ENCODE peak calls at places on chromosome 4, in nine cellular contexts. One of them, this sample, is unnamed.
A peak's percentile ranks its signal among the peaks of the same experiment; 100 is the strongest.

GRCh38 chr4:171954650-171955049 is 141.4 kb downstream of the GALNTL6 start:
- DNase-seq in MM.1S: no peak
- DNase-seq in right atrium auricular region: no peak
- DNase-seq in stomach: no peak
- DNase-seq in brain microvascular endothelial cell: no peak
- DNase-seq in cardiac muscle cell: no peak
- DNase-seq in lower lobe of right lung: no peak
- DNase-seq in hepatocyte: no peak
- DNase-seq in OCI-LY7: no peak
- DNase-seq in this sample: no peak

GRCh38 chr4:110621328-110621812 is 1.5 kb downstream of the PITX2 start:
- DNase-seq in OCI-LY7: peak; percentile 32
- DNase-seq in lower lobe of right lung: no peak
- DNase-seq in stomach: no peak
- DNase-seq in MM.1S: no peak
- DNase-seq in brain microvascular endothelial cell: no peak
- DNase-seq in cardiac muscle cell: no peak
- DNase-seq in right atrium auricular region: no peak
- DNase-seq in hepatocyte: no peak
- DNase-seq in this sample: no peak

GRCh38 chr4:110518889-110519490 is 43.0 kb downstream of the ENPEP start:
- DNase-seq in right atrium auricular region: no peak
- DNase-seq in brain microvascular endothelial cell: peak; percentile 17
- DNase-seq in cardiac muscle cell: peak; percentile 40
- DNase-seq in OCI-LY7: peak; percentile 37
- DNase-seq in MM.1S: peak; percentile 36
- DNase-seq in lower lobe of right lung: no peak
- DNase-seq in hepatocyte: peak; percentile 41
- DNase-seq in stomach: no peak
- DNase-seq in this sample: no peak

GRCh38 chr4:72568959-72569718 is at the start of gene ADAMTS3:
- DNase-seq in cardiac muscle cell: peak; percentile 86
- DNase-seq in brain microvascular endothelial cell: no peak
- DNase-seq in hepatocyte: peak; percentile 85
- DNase-seq in stomach: peak; percentile 51
- DNase-seq in lower lobe of right lung: peak; percentile 69
- DNase-seq in MM.1S: peak; percentile 60
- DNase-seq in OCI-LY7: no peak
- DNase-seq in right atrium auricular region: peak; percentile 65
- DNase-seq in this sample: no peak

GRCh38 chr4:97530676-97531075 is 612.6 kb downstream of the STPG2 start:
- DNase-seq in stomach: no peak
- DNase-seq in right atrium auricular region: no peak
- DNase-seq in hepatocyte: no peak
- DNase-seq in brain microvascular endothelial cell: no peak
- DNase-seq in lower lobe of right lung: no peak
- DNase-seq in cardiac muscle cell: no peak
- DNase-seq in MM.1S: no peak
- DNase-seq in OCI-LY7: no peak
- DNase-seq in this sample: no peak

GRCh38 chr4:155722816-155723499 is 35.9 kb upstream of the GUCY1B1 start:
- DNase-seq in lower lobe of right lung: no peak
- DNase-seq in stomach: no peak
- DNase-seq in hepatocyte: no peak
- DNase-seq in MM.1S: no peak
- DNase-seq in right atrium auricular region: no peak
- DNase-seq in cardiac muscle cell: no peak
- DNase-seq in brain microvascular endothelial cell: peak; percentile 9
- DNase-seq in OCI-LY7: no peak
- DNase-seq in this sample: no peak

GRCh38 chr4:80017125-80017854 is 55.7 kb downstream of the ANTXR2 start:
- DNase-seq in lower lobe of right lung: no peak
- DNase-seq in stomach: no peak
- DNase-seq in cardiac muscle cell: peak; percentile 85
- DNase-seq in right atrium auricular region: no peak
- DNase-seq in OCI-LY7: no peak
- DNase-seq in MM.1S: peak; percentile 80
- DNase-seq in brain microvascular endothelial cell: peak; percentile 76
- DNase-seq in hepatocyte: no peak
- DNase-seq in this sample: no peak

GRCh38 chr4:71063711-71064110 is 70.3 kb downstream of the DCK start:
- DNase-seq in MM.1S: no peak
- DNase-seq in brain microvascular endothelial cell: no peak
- DNase-seq in hepatocyte: no peak
- DNase-seq in right atrium auricular region: no peak
- DNase-seq in OCI-LY7: no peak
- DNase-seq in lower lobe of right lung: no peak
- DNase-seq in cardiac muscle cell: no peak
- DNase-seq in stomach: no peak
- DNase-seq in this sample: no peak

GRCh38 chr4:7358100-7358735 is 76.5 kb downstream of the PSAPL1 start:
- DNase-seq in lower lobe of right lung: no peak
- DNase-seq in hepatocyte: peak; percentile 42
- DNase-seq in OCI-LY7: no peak
- DNase-seq in brain microvascular endothelial cell: peak; percentile 84
- DNase-seq in stomach: peak; percentile 31
- DNase-seq in right atrium auricular region: no peak
- DNase-seq in cardiac muscle cell: peak; percentile 75
- DNase-seq in MM.1S: no peak
- DNase-seq in this sample: no peak

GRCh38 chr4:158208931-158209640 is 1.2 kb upstream of the TMEM144 start:
- DNase-seq in right atrium auricular region: no peak
- DNase-seq in hepatocyte: no peak
- DNase-seq in MM.1S: peak; percentile 46
- DNase-seq in stomach: no peak
- DNase-seq in brain microvascular endothelial cell: no peak
- DNase-seq in lower lobe of right lung: no peak
- DNase-seq in cardiac muscle cell: peak; percentile 3
- DNase-seq in OCI-LY7: no peak
- DNase-seq in this sample: no peak

GRCh38 chr4:14264437-14264836 is 636.9 kb upstream of the BOD1L1 start:
- DNase-seq in MM.1S: no peak
- DNase-seq in cardiac muscle cell: peak; percentile 35
- DNase-seq in lower lobe of right lung: no peak
- DNase-seq in hepatocyte: peak; percentile 5
- DNase-seq in brain microvascular endothelial cell: no peak
- DNase-seq in stomach: no peak
- DNase-seq in right atrium auricular region: no peak
- DNase-seq in OCI-LY7: no peak
- DNase-seq in this sample: no peak

GRCh38 chr4:87009095-87009648 is 74.4 kb downstream of the AFF1 start:
- DNase-seq in stomach: no peak
- DNase-seq in lower lobe of right lung: no peak
- DNase-seq in right atrium auricular region: no peak
- DNase-seq in hepatocyte: no peak
- DNase-seq in brain microvascular endothelial cell: no peak
- DNase-seq in MM.1S: no peak
- DNase-seq in OCI-LY7: peak; percentile 37
- DNase-seq in cardiac muscle cell: no peak
- DNase-seq in this sample: no peak

GRCh38 chr4:61468091-61468720 is 268.1 kb downstream of the ADGRL3 start:
- DNase-seq in cardiac muscle cell: peak; percentile 57
- DNase-seq in right atrium auricular region: no peak
- DNase-seq in stomach: no peak
- DNase-seq in brain microvascular endothelial cell: peak; percentile 34
- DNase-seq in OCI-LY7: no peak
- DNase-seq in hepatocyte: peak; percentile 26
- DNase-seq in MM.1S: no peak
- DNase-seq in lower lobe of right lung: no peak
- DNase-seq in this sample: no peak

GRCh38 chr4:78551420-78552351 is at the start of gene ANXA3:
- DNase-seq in brain microvascular endothelial cell: no peak
- DNase-seq in stomach: peak; percentile 74
- DNase-seq in lower lobe of right lung: peak; percentile 81
- DNase-seq in cardiac muscle cell: peak; percentile 32
- DNase-seq in right atrium auricular region: no peak
- DNase-seq in MM.1S: no peak
- DNase-seq in hepatocyte: peak; percentile 85
- DNase-seq in OCI-LY7: no peak
- DNase-seq in this sample: no peak

GRCh38 chr4:53235547-53235946 is 130.3 kb downstream of the SCFD2 start:
- DNase-seq in hepatocyte: no peak
- DNase-seq in brain microvascular endothelial cell: no peak
- DNase-seq in cardiac muscle cell: no peak
- DNase-seq in stomach: no peak
- DNase-seq in OCI-LY7: no peak
- DNase-seq in lower lobe of right lung: no peak
- DNase-seq in right atrium auricular region: no peak
- DNase-seq in MM.1S: no peak
- DNase-seq in this sample: no peak

GRCh38 chr4:14877246-14878220 is 124.7 kb upstream of the CPEB2 start:
- DNase-seq in cardiac muscle cell: peak; percentile 70
- DNase-seq in OCI-LY7: peak; percentile 20
- DNase-seq in lower lobe of right lung: no peak
- DNase-seq in MM.1S: no peak
- DNase-seq in right atrium auricular region: no peak
- DNase-seq in hepatocyte: no peak
- DNase-seq in brain microvascular endothelial cell: no peak
- DNase-seq in stomach: peak; percentile 56
- DNase-seq in this sample: no peak

GRCh38 chr4:82629238-82630000 is 67.6 kb upstream of the TMEM150C start:
- DNase-seq in brain microvascular endothelial cell: no peak
- DNase-seq in lower lobe of right lung: no peak
- DNase-seq in hepatocyte: no peak
- DNase-seq in right atrium auricular region: no peak
- DNase-seq in OCI-LY7: no peak
- DNase-seq in cardiac muscle cell: peak; percentile 65
- DNase-seq in MM.1S: no peak
- DNase-seq in stomach: no peak
- DNase-seq in this sample: no peak
- H3K27ac ChIP-seq in brain microvascular endothelial cell: no peak overlapping the region
- H3K27ac ChIP-seq in lower lobe of right lung: no peak overlapping the region
- H3K27ac ChIP-seq in hepatocyte: no peak overlapping the region
- H3K27ac ChIP-seq in right atrium auricular region: no peak overlapping the region
- H3K27ac ChIP-seq in OCI-LY7: no peak overlapping the region
- H3K27ac ChIP-seq in cardiac muscle cell: no peak overlapping the region
- H3K27ac ChIP-seq in MM.1S: no peak overlapping the region
- H3K27ac ChIP-seq in stomach: no peak overlapping the region
- H3K27ac ChIP-seq in this sample: no peak overlapping the region

DNA sequence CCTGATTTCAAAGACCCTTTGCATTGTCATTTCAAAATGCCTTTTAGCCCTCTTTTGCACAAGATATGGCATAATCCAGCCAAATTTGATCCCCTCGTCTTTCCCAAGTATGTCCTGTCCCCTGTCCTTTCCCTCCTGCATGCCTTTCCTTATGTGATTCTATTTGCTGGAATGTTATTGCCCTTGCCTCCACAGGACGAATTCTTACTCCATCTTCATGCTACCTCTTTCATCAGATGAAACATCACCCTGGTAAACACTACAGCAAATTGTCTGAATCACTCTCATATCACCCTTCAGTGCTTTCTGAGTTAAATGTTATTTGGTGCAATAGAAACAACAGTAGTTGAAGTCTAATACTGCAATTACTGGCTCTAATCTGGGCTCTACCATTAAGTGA is 52.2 kb upstream of the FAT1 start:
- DNase-seq in right atrium auricular region: no peak
- DNase-seq in cardiac muscle cell: no peak
- DNase-seq in brain microvascular endothelial cell: no peak
- DNase-seq in stomach: no peak
- DNase-seq in lower lobe of right lung: no peak
- DNase-seq in MM.1S: no peak
- DNase-seq in hepatocyte: no peak
- DNase-seq in OCI-LY7: no peak
- DNase-seq in this sample: no peak
- H3K27ac ChIP-seq in right atrium auricular region: no peak overlapping the region
- H3K27ac ChIP-seq in cardiac muscle cell: no peak overlapping the region
- H3K27ac ChIP-seq in brain microvascular endothelial cell: no peak overlapping the region
- H3K27ac ChIP-seq in stomach: no peak overlapping the region
- H3K27ac ChIP-seq in lower lobe of right lung: no peak overlapping the region
- H3K27ac ChIP-seq in MM.1S: no peak overlapping the region
- H3K27ac ChIP-seq in hepatocyte: no peak overlapping the region
- H3K27ac ChIP-seq in OCI-LY7: no peak overlapping the region
- H3K27ac ChIP-seq in this sample: no peak overlapping the region

GRCh38 chr4:76571274-76571673 is 136.2 kb downstream of the SHROOM3 start:
- DNase-seq in lower lobe of right lung: no peak
- DNase-seq in brain microvascular endothelial cell: no peak
- DNase-seq in OCI-LY7: no peak
- DNase-seq in right atrium auricular region: no peak
- DNase-seq in hepatocyte: peak; percentile 34
- DNase-seq in cardiac muscle cell: no peak
- DNase-seq in MM.1S: no peak
- DNase-seq in stomach: no peak
- DNase-seq in this sample: no peak
- H3K27ac ChIP-seq in lower lobe of right lung: no peak overlapping the region
- H3K27ac ChIP-seq in brain microvascular endothelial cell: no peak overlapping the region
- H3K27ac ChIP-seq in OCI-LY7: no peak overlapping the region
- H3K27ac ChIP-seq in right atrium auricular region: no peak overlapping the region
- H3K27ac ChIP-seq in hepatocyte: peak overlapping the region; percentile 84
- H3K27ac ChIP-seq in cardiac muscle cell: no peak overlapping the region
- H3K27ac ChIP-seq in MM.1S: no peak overlapping the region
- H3K27ac ChIP-seq in stomach: peak overlapping the region; percentile 68
- H3K27ac ChIP-seq in this sample: no peak overlapping the region

GRCh38 chr4:8540586-8540985 is 39.6 kb upstream of the GPR78 start:
- DNase-seq in lower lobe of right lung: no peak
- DNase-seq in brain microvascular endothelial cell: no peak
- DNase-seq in stomach: no peak
- DNase-seq in MM.1S: no peak
- DNase-seq in right atrium auricular region: no peak
- DNase-seq in hepatocyte: no peak
- DNase-seq in OCI-LY7: no peak
- DNase-seq in cardiac muscle cell: no peak
- DNase-seq in this sample: no peak

GRCh38 chr4:8540072-8540471 is 40.1 kb upstream of the GPR78 start:
- DNase-seq in hepatocyte: no peak
- DNase-seq in OCI-LY7: no peak
- DNase-seq in cardiac muscle cell: no peak
- DNase-seq in MM.1S: peak; percentile 26
- DNase-seq in brain microvascular endothelial cell: no peak
- DNase-seq in stomach: no peak
- DNase-seq in right atrium auricular region: no peak
- DNase-seq in lower lobe of right lung: no peak
- DNase-seq in this sample: no peak

GRCh38 chr4:8540991-8541390 is 39.2 kb upstream of the GPR78 start:
- DNase-seq in hepatocyte: no peak
- DNase-seq in MM.1S: no peak
- DNase-seq in brain microvascular endothelial cell: no peak
- DNase-seq in cardiac muscle cell: no peak
- DNase-seq in stomach: no peak
- DNase-seq in lower lobe of right lung: no peak
- DNase-seq in OCI-LY7: no peak
- DNase-seq in right atrium auricular region: no peak
- DNase-seq in this sample: no peak

GRCh38 chr4:8538703-8539567 is 41.3 kb upstream of the GPR78 start:
- DNase-seq in OCI-LY7: no peak
- DNase-seq in cardiac muscle cell: peak; percentile 18
- DNase-seq in stomach: peak; percentile 63
- DNase-seq in right atrium auricular region: no peak
- DNase-seq in brain microvascular endothelial cell: peak; percentile 56
- DNase-seq in lower lobe of right lung: no peak
- DNase-seq in hepatocyte: no peak
- DNase-seq in MM.1S: no peak
- DNase-seq in this sample: no peak

DNA sequence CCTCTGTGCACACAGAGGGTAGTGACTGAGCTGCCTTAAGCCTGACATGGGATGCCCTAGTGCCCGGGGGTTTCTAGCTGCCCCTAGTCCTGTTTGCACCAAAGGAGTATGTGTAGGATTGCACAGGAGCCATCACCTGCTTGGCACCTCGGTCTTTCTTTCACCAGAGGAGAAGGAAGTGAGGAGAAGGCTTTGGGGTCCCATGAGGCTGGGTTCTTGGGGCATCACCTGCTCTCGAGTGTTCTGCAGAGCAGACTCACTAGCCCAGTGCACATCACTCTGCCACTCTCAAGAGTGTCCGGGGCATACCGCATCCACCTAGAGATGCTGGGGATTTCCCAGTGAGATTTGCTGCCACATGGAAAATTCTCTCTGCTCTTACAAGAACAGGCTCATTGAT is 40.5 kb upstream of the GPR78 start:
- DNase-seq in MM.1S: peak; percentile 15
- DNase-seq in lower lobe of right lung: no peak
- DNase-seq in hepatocyte: no peak
- DNase-seq in brain microvascular endothelial cell: no peak
- DNase-seq in cardiac muscle cell: no peak
- DNase-seq in right atrium auricular region: no peak
- DNase-seq in OCI-LY7: no peak
- DNase-seq in stomach: no peak
- DNase-seq in this sample: no peak
- H3K27ac ChIP-seq in MM.1S: no peak overlapping the region
- H3K27ac ChIP-seq in lower lobe of right lung: no peak overlapping the region
- H3K27ac ChIP-seq in hepatocyte: no peak overlapping the region
- H3K27ac ChIP-seq in brain microvascular endothelial cell: no peak overlapping the region
- H3K27ac ChIP-seq in cardiac muscle cell: no peak overlapping the region
- H3K27ac ChIP-seq in right atrium auricular region: no peak overlapping the region
- H3K27ac ChIP-seq in OCI-LY7: no peak overlapping the region
- H3K27ac ChIP-seq in stomach: no peak overlapping the region
- H3K27ac ChIP-seq in this sample: no peak overlapping the region